ENCODE peak calls at places on chromosomes 2 and 18, in eight cellular contexts. K, F, O, E, Y, L, R and P are unnamed samples. For H3K27me3, the result is how much of the 10 kb centered on the place peaks cover.

GRCh38 chr18:57075716-57076400 is 71.0 kb upstream of the BOD1L2 start:
- DNase-seq in L (no peak), E (no peak), O (no peak), R (no peak), F (no peak), Y (no peak), K (no peak), P (no peak)

GRCh38 chr18:3725100-3725499 is 275.1 kb downstream of the TGIF1 start:
- DNase-seq in O (no peak), F (no peak), K (no peak), L (no peak), Y (no peak), R (no peak), E (no peak), P (no peak)

GRCh38 chr2:11169333-11169732 is 14.1 kb downstream of the SLC66A3 start:
- DNase-seq in K (peak), O (no peak), E (peak), Y (no peak), L (peak), R (no peak), F (no peak), P (no peak)

GRCh38 chr18:42931501-42931900 is 184.0 kb downstream of the RIT2 start:
- DNase-seq in O (no peak), E (no peak), F (no peak), R (no peak), L (no peak), Y (peak), K (no peak), P (no peak)

GRCh38 chr2:164917296-164917903 is 37.9 kb downstream of the SLC38A11 start:
- DNase-seq in O (no peak), L (no peak), K (peak), F (no peak), E (peak), R (peak), Y (peak), P (peak)

GRCh38 chr2:18436408-18437077 is 123.9 kb downstream of the RDH14 start:
- DNase-seq in F (no peak), O (no peak), E (no peak), R (no peak), L (no peak), K (no peak), Y (peak), P (no peak)

GRCh38 chr2:36633470-36634092 is 35.6 kb upstream of the FEZ2 start:
- DNase-seq in F (no peak), Y (no peak), E (no peak), K (no peak), L (no peak), O (no peak), R (no peak), P (no peak)

GRCh38 chr2:6913415-6914157 is 3.6 kb upstream of the RNF144A start:
- DNase-seq in R (no peak), K (no peak), O (no peak), F (no peak), E (no peak), Y (no peak), L (no peak), P (no peak)

GRCh38 chr18:34818069-34818468 is 108.0 kb downstream of the DTNA start:
- DNase-seq in Y (no peak), E (no peak), L (no peak), O (no peak), R (no peak), K (no peak), F (no peak), P (no peak)

GRCh38 chr2:44954306-44954901 is 12.9 kb downstream of the SIX3 start:
- DNase-seq in R (no peak), O (no peak), K (no peak), Y (no peak), E (no peak), L (no peak), F (no peak), P (no peak)
- H3K27me3 ChIP-seq in R (half or more), O (under half), K (under half), Y (half or more), E (under half), L (under half), F (half or more), P (half or more)

DNA sequence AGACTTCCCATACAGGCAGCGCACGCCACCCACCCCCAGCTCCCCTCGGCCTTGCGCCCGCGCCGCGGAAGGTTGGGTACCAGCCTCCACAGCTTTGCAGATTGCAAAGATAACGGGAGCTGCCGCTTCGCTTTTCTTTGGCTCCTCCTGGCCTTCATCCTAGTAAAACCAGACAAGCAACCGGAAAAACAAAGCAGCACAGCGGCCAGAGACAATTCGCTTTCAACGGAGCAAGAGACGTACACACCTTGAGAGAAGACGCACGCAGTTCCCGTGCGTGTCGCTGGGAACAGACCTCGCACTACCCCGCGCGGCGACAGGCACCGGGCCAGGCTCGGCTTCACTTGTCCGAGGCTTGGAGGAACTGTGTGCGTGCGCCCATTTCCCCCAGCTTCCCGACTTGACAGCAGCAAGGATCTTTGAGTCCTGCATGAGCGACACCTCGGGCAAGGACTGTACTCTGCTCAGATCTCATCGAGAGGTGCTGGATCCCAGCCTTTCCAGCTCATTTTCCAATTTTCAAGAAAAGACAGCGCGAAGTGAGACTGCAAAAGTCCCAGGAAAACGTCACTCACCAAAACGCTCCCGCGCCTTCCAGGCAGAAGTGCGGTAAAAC is 964 bp downstream of the ZBTB7C start:
- DNase-seq in O (no peak), L (peak), K (peak), Y (no peak), F (peak), E (no peak), R (peak), P (no peak)
- H3K27me3 ChIP-seq in O (under half), L (under half), K (under half), Y (half or more), F (under half), E (under half), R (under half), P (under half)

GRCh38 chr2:72897785-72898184 is 10.6 kb downstream of the SPR start:
- DNase-seq in R (no peak), F (no peak), E (no peak), L (no peak), K (no peak), O (no peak), Y (no peak), P (no peak)

GRCh38 chr2:72898263-72898906 is 11.2 kb downstream of the SPR start:
- DNase-seq in E (no peak), L (no peak), F (no peak), O (no peak), R (no peak), K (no peak), Y (no peak), P (no peak)

GRCh38 chr2:72901426-72901825 is 14.2 kb downstream of the SPR start:
- DNase-seq in R (no peak), K (no peak), E (no peak), F (no peak), Y (no peak), L (no peak), O (no peak), P (no peak)

GRCh38 chr2:72896446-72896845 is 9.2 kb downstream of the SPR start:
- DNase-seq in Y (no peak), R (no peak), K (no peak), O (no peak), F (no peak), E (no peak), L (no peak), P (no peak)

GRCh38 chr2:72900191-72900825 is 13.1 kb downstream of the SPR start:
- DNase-seq in Y (no peak), R (no peak), L (no peak), F (no peak), E (no peak), O (no peak), K (no peak), P (no peak)
- H3K27me3 ChIP-seq in Y (under half), R (under half), L (under half), F (under half), E (under half), O (under half), K (under half), P (under half)

GRCh38 chr2:130795431-130795830 is 40.1 kb downstream of the AMER3 start:
- DNase-seq in R (no peak), F (no peak), O (no peak), Y (peak), K (no peak), E (no peak), L (no peak), P (no peak)

GRCh38 chr2:130798472-130799221 is 38.1 kb upstream of the ARHGEF4 start:
- DNase-seq in K (peak), R (peak), O (no peak), Y (no peak), E (no peak), L (no peak), F (no peak), P (no peak)

GRCh38 chr2:130796280-130796679 is 40.4 kb upstream of the ARHGEF4 start:
- DNase-seq in R (no peak), E (no peak), O (no peak), Y (no peak), K (no peak), L (no peak), F (no peak), P (no peak)

GRCh38 chr2:130799295-130799694 is 37.4 kb upstream of the ARHGEF4 start:
- DNase-seq in R (no peak), L (no peak), E (no peak), O (no peak), K (no peak), Y (no peak), F (no peak), P (no peak)

DNA sequence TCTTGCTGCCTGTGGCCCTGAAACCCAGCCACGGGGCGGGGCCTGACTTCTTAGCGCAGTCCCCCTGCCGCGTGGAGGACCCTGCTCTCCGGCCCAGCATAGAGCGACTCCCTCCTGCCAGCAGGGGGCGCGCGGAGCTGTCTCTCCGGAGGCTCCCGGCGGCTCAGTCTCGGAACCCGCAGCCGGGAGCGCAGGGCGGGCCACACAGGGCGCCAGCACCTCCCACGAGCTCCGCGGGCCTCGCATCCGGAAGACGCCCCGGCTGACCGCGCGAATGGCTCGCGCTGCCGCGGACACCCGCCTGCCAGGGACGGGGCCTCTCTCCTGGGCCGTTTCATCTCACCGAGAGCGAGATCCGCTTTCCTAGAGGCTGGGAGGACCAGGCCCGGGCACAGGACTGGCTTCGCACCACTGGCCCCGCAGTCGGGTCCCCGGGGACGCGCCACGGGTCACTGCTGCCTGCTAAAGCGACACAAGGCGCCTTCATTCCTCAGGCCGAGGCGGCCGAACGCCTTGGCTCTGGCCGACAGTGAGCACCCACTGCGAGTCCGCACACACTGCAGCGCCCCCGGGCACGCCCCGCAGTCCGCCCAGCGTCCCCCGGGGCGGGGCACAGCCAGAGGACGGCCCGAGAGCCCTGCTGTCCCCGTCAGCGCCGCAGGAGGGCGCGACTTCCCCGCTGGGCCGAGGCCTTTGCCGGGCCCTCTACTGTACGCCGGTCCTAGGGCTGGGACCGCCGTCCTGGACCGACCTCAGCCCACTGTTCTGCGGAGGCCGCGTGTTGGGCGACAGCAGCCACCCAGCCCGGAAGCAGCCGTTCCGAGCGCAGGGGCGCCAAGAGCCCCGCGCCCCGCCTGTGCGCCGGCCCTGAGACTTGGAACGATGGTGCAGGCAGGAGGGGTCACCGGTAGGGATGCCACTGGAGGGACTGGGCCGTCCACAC is 39.0 kb upstream of the ARHGEF4 start:
- DNase-seq in K (peak), E (peak), R (peak), F (peak), L (peak), Y (peak), O (peak), P (peak)
- H3K27me3 ChIP-seq in K (under half), E (under half), R (under half), F (under half), L (under half), Y (under half), O (under half), P (under half)

DNA sequence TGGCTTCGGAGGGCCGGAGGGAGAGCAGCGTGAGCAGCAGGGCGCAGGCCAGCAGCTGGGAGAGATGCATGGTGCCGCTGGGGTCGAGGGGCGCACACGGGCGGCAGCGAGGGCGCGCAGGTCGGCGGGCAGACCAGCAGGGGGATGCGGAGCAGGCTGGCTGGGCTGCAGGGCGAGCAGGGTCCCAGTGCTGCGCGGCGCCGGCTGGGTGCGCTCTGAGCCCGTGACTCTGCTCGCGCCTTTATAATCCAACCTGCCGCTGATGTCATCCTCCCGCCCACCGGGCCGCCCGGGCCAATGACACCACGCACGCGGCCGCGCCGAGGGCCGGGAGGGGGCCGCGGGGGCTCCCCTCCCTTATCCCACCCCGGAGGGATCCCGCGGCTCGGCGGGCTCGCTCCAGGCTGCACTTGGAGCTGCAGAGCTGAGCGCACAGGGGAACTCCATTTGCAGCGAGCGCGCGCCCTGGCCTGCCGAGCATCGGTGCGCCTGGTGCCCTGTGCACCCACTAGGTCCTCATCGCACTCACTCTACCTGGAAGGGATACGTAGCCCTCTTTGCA is at the start of gene NPPC:
- DNase-seq in Y (peak), K (peak), O (no peak), L (peak), F (peak), E (peak), R (peak), P (no peak)
- H3K27me3 ChIP-seq in Y (half or more), K (under half), O (under half), L (under half), F (half or more), E (under half), R (half or more), P (half or more)